ENCODE peak calls at places on chromosomes 12 and 14, in nine cellular contexts. B, Q, L, P, D, S, N, A and E are unnamed samples.
A peak's percentile ranks its signal among the peaks of the same experiment; 100 is the strongest.

GRCh38 chr14:29580763-29581162 is 346.9 kb downstream of the PRKD1 start:
- DNase-seq in B (no peak), Q (no peak), L (no peak), P (no peak), D (no peak), S (no peak), N (no peak), A (no peak), E (no peak)

GRCh38 chr12:115866909-115867525 is 410.5 kb downstream of the MED13L start:
- DNase-seq in B (no peak), Q (no peak), L (peak; percentile 55), P (peak; percentile 22), D (peak; percentile 5), S (peak; percentile 4), N (no peak), A (peak; percentile 20), E (no peak)

GRCh38 chr14:97697772-97698171 is 900.6 kb downstream of the VRK1 start:
- DNase-seq in B (no peak), Q (no peak), L (no peak), P (no peak), D (no peak), S (no peak), N (no peak), A (no peak), E (no peak)

GRCh38 chr12:168763-169525 is 45.0 kb downstream of the SLC6A12 start:
- DNase-seq in B (no peak), Q (no peak), L (no peak), P (no peak), D (peak; percentile 80), S (no peak), N (no peak), A (no peak), E (no peak)

GRCh38 chr12:3455312-3455711 is 35.7 kb upstream of the PRMT8 start:
- DNase-seq in B (no peak), Q (no peak), L (no peak), P (no peak), D (no peak), S (no peak), N (no peak), A (no peak), E (no peak)

GRCh38 chr14:94392510-94392935 is 4.1 kb upstream of the SERPINA1 start:
- DNase-seq in B (peak; percentile 38), Q (peak; percentile 92), L (no peak), P (no peak), D (peak; percentile 80), S (no peak), N (no peak), A (no peak), E (no peak)

GRCh38 chr14:91306547-91306946 is 62.0 kb upstream of the GPR68 start:
- DNase-seq in B (no peak), Q (no peak), L (no peak), P (no peak), D (no peak), S (no peak), N (no peak), A (no peak), E (no peak)

GRCh38 chr12:57579677-57580465 is 11.1 kb upstream of the PIP4K2C start:
- DNase-seq in B (no peak), Q (no peak), L (no peak), P (no peak), D (no peak), S (no peak), N (no peak), A (no peak), E (no peak)

GRCh38 chr14:64683264-64683663 is 21.0 kb upstream of the PLEKHG3 start:
- DNase-seq in B (no peak), Q (no peak), L (no peak), P (no peak), D (no peak), S (no peak), N (no peak), A (peak; percentile 34), E (peak; percentile 30)

GRCh38 chr14:79659995-79660975 is 551.0 kb downstream of the DIO2 start:
- DNase-seq in B (peak; percentile 40), Q (no peak), L (no peak), P (no peak), D (no peak), S (no peak), N (no peak), A (no peak), E (peak; percentile 26)

GRCh38 chr14:32382704-32383103 is 53.6 kb downstream of the AKAP6 start:
- DNase-seq in B (no peak), Q (no peak), L (no peak), P (peak; percentile 34), D (peak; percentile 63), S (peak; percentile 30), N (no peak), A (peak; percentile 64), E (no peak)
- TF ChIP-seq CTCF in B (peak; percentile 13), Q (no peak), L (peak; percentile 43), P (peak; percentile 72), D (peak; percentile 70), S (peak; percentile 60), N (no peak), A (peak; percentile 76), E (peak; percentile 22)

GRCh38 chr12:46402451-46402850 is 29.9 kb upstream of the SLC38A2 start:
- DNase-seq in B (no peak), Q (no peak), L (no peak), P (no peak), D (peak; percentile 48), S (no peak), N (no peak), A (no peak), E (no peak)

GRCh38 chr12:46403732-46404097 is 31.1 kb upstream of the SLC38A2 start:
- DNase-seq in B (no peak), Q (no peak), L (no peak), P (no peak), D (no peak), S (no peak), N (no peak), A (no peak), E (no peak)

GRCh38 chr12:46401703-46402102 is 29.1 kb upstream of the SLC38A2 start:
- DNase-seq in B (no peak), Q (no peak), L (no peak), P (no peak), D (peak; percentile 66), S (no peak), N (no peak), A (no peak), E (no peak)

GRCh38 chr12:46402861-46403731 is 30.5 kb upstream of the SLC38A2 start:
- DNase-seq in B (no peak), Q (no peak), L (no peak), P (no peak), D (peak; percentile 55), S (no peak), N (no peak), A (no peak), E (no peak)

GRCh38 chr12:46400406-46400805 is 27.8 kb upstream of the SLC38A2 start:
- DNase-seq in B (no peak), Q (no peak), L (no peak), P (no peak), D (peak; percentile 30), S (no peak), N (no peak), A (no peak), E (no peak)
- TF ChIP-seq CTCF in B (no peak), Q (no peak), L (no peak), P (no peak), D (no peak), S (no peak), N (no peak), A (no peak), E (no peak)

GRCh38 chr14:60637490-60638452 is 11.5 kb downstream of the SIX1 start:
- DNase-seq in B (no peak), Q (no peak), L (no peak), P (peak; percentile 67), D (peak; percentile 68), S (no peak), N (no peak), A (peak; percentile 79), E (peak; percentile 77)
- TF ChIP-seq CTCF in B (no peak), Q (no peak), L (no peak), P (no peak), D (no peak), S (no peak), N (no peak), A (peak; percentile 38), E (no peak)

GRCh38 chr12:22533155-22533554 is 11.2 kb downstream of the C2CD5 start:
- DNase-seq in B (peak; percentile 16), Q (no peak), L (no peak), P (no peak), D (no peak), S (no peak), N (no peak), A (no peak), E (no peak)
- TF ChIP-seq CTCF in B (no peak), Q (no peak), L (no peak), P (no peak), D (no peak), S (no peak), N (no peak), A (no peak), E (no peak)

GRCh38 chr12:53481957-53482586 is 17.2 kb downstream of the MAP3K12 start:
- DNase-seq in B (no peak), Q (no peak), L (peak; percentile 63), P (peak; percentile 60), D (peak; percentile 67), S (no peak), N (no peak), A (peak; percentile 46), E (no peak)
- TF ChIP-seq CTCF in B (peak; percentile 31), Q (peak; percentile 14), L (peak; percentile 4), P (peak; percentile 34), D (peak; percentile 47), S (peak; percentile 41), N (no peak), A (peak; percentile 38), E (peak; percentile 9)

GRCh38 chr12:88108021-88108420 is 33.9 kb downstream of the CEP290 start:
- DNase-seq in B (no peak), Q (no peak), L (no peak), P (no peak), D (peak; percentile 66), S (no peak), N (no peak), A (no peak), E (no peak)

GRCh38 chr12:88113871-88114270 is 28.0 kb downstream of the CEP290 start:
- DNase-seq in B (no peak), Q (no peak), L (no peak), P (no peak), D (peak; percentile 9), S (no peak), N (no peak), A (no peak), E (no peak)

DNA sequence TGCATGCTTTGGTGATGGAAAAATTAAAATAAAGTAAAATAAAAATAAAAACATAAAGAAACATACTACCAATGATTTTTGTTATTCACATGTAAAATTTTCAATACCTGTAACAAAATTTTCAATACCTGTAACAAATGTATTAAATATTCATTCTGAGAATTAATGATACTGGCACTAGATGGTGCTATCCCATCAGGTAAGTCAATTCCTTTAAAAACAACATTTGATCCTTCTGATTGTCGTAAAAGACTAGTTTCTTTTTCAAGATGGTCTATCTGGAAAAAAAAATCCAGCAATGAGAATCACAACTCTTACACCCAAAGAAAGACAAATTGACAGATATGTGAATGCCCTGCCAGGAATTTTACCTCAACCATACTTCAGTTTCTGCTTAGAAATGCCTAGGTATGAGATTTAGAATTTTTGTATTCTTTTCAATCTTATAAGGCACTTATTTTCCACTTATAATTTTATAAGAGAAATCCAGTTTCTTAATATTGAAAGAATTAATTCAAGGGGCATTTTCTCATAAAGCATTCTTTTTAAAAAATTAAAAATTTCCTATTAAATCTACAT is 30.7 kb downstream of the CEP290 start:
- DNase-seq in B (peak; percentile 2), Q (no peak), L (peak; percentile 20), P (peak; percentile 25), D (peak; percentile 80), S (no peak), N (no peak), A (peak; percentile 8), E (no peak)
- TF ChIP-seq CTCF in B (peak; percentile 35), Q (peak; percentile 36), L (peak; percentile 39), P (peak; percentile 68), D (peak; percentile 37), S (peak; percentile 72), N (no peak), A (peak; percentile 57), E (peak; percentile 42)